ENCODE peak calls at places on chromosomes 16 and 17, in seven cellular contexts. One of them, this sample, is unnamed.

GRCh38 chr17:64214950-64215349 is 48.1 kb downstream of the TEX2 start:
- DNase-seq in GM23338: no peak
- DNase-seq in NCI-H345: no peak
- DNase-seq in T-cell: no peak
- DNase-seq in A549: no peak
- DNase-seq in foreskin fibroblast: no peak
- DNase-seq in activated naive CD4-positive, alpha-beta T cell treated with anti-CD3 and anti-CD28 coated beads, Interleukin-2, amount 10 ng/mL, durations not matched to agents 7 days and 5 days: no peak
- DNase-seq in this sample: no peak

GRCh38 chr16:89909777-89910716 is 8.6 kb upstream of the MC1R start:
- DNase-seq in activated naive CD4-positive, alpha-beta T cell treated with anti-CD3 and anti-CD28 coated beads, Interleukin-2, amount 10 ng/mL, durations not matched to agents 7 days and 5 days: peak
- DNase-seq in GM23338: peak
- DNase-seq in A549: peak
- DNase-seq in foreskin fibroblast: peak
- DNase-seq in T-cell: peak
- DNase-seq in NCI-H345: peak
- DNase-seq in this sample: peak

GRCh38 chr17:846901-847777 is 65.0 kb downstream of the MRM3 start:
- DNase-seq in T-cell: no peak
- DNase-seq in GM23338: no peak
- DNase-seq in A549: no peak
- DNase-seq in NCI-H345: no peak
- DNase-seq in foreskin fibroblast: no peak
- DNase-seq in activated naive CD4-positive, alpha-beta T cell treated with anti-CD3 and anti-CD28 coated beads, Interleukin-2, amount 10 ng/mL, durations not matched to agents 7 days and 5 days: no peak
- DNase-seq in this sample: no peak

GRCh38 chr17:81434079-81434478 is 38.8 kb downstream of the BAHCC1 start:
- DNase-seq in NCI-H345: no peak
- DNase-seq in activated naive CD4-positive, alpha-beta T cell treated with anti-CD3 and anti-CD28 coated beads, Interleukin-2, amount 10 ng/mL, durations not matched to agents 7 days and 5 days: no peak
- DNase-seq in GM23338: no peak
- DNase-seq in T-cell: no peak
- DNase-seq in A549: no peak
- DNase-seq in foreskin fibroblast: no peak
- DNase-seq in this sample: no peak

GRCh38 chr17:38430822-38431221 is 2.6 kb downstream of the ARHGAP23 start:
- DNase-seq in GM23338: no peak
- DNase-seq in T-cell: no peak
- DNase-seq in foreskin fibroblast: no peak
- DNase-seq in A549: no peak
- DNase-seq in activated naive CD4-positive, alpha-beta T cell treated with anti-CD3 and anti-CD28 coated beads, Interleukin-2, amount 10 ng/mL, durations not matched to agents 7 days and 5 days: no peak
- DNase-seq in NCI-H345: no peak
- DNase-seq in this sample: no peak

GRCh38 chr17:39410279-39410678 is 8.9 kb upstream of the FBXL20 start:
- DNase-seq in NCI-H345: no peak
- DNase-seq in foreskin fibroblast: no peak
- DNase-seq in GM23338: no peak
- DNase-seq in activated naive CD4-positive, alpha-beta T cell treated with anti-CD3 and anti-CD28 coated beads, Interleukin-2, amount 10 ng/mL, durations not matched to agents 7 days and 5 days: no peak
- DNase-seq in A549: no peak
- DNase-seq in T-cell: no peak
- DNase-seq in this sample: no peak

GRCh38 chr17:81463506-81463905 is 49.1 kb downstream of the ACTG1 start:
- DNase-seq in NCI-H345: no peak
- DNase-seq in activated naive CD4-positive, alpha-beta T cell treated with anti-CD3 and anti-CD28 coated beads, Interleukin-2, amount 10 ng/mL, durations not matched to agents 7 days and 5 days: no peak
- DNase-seq in A549: no peak
- DNase-seq in T-cell: no peak
- DNase-seq in foreskin fibroblast: no peak
- DNase-seq in GM23338: no peak
- DNase-seq in this sample: no peak

GRCh38 chr17:7173687-7174602 is 5.2 kb downstream of the ASGR1 start:
- DNase-seq in foreskin fibroblast: no peak
- DNase-seq in NCI-H345: no peak
- DNase-seq in A549: no peak
- DNase-seq in T-cell: peak
- DNase-seq in activated naive CD4-positive, alpha-beta T cell treated with anti-CD3 and anti-CD28 coated beads, Interleukin-2, amount 10 ng/mL, durations not matched to agents 7 days and 5 days: peak
- DNase-seq in GM23338: peak
- DNase-seq in this sample: no peak

GRCh38 chr16:50467943-50468748 is 80.0 kb upstream of the NKD1 start:
- DNase-seq in GM23338: peak
- DNase-seq in T-cell: no peak
- DNase-seq in activated naive CD4-positive, alpha-beta T cell treated with anti-CD3 and anti-CD28 coated beads, Interleukin-2, amount 10 ng/mL, durations not matched to agents 7 days and 5 days: peak
- DNase-seq in NCI-H345: peak
- DNase-seq in foreskin fibroblast: no peak
- DNase-seq in A549: no peak
- DNase-seq in this sample: no peak

GRCh38 chr16:75745823-75746222 is 19.5 kb upstream of the CPHXL start:
- DNase-seq in foreskin fibroblast: no peak
- DNase-seq in NCI-H345: no peak
- DNase-seq in GM23338: no peak
- DNase-seq in T-cell: no peak
- DNase-seq in A549: no peak
- DNase-seq in activated naive CD4-positive, alpha-beta T cell treated with anti-CD3 and anti-CD28 coated beads, Interleukin-2, amount 10 ng/mL, durations not matched to agents 7 days and 5 days: no peak
- DNase-seq in this sample: no peak

GRCh38 chr17:36602030-36602737 is 801 bp downstream of the MRM1 start:
- DNase-seq in foreskin fibroblast: no peak
- DNase-seq in NCI-H345: no peak
- DNase-seq in A549: no peak
- DNase-seq in GM23338: peak
- DNase-seq in activated naive CD4-positive, alpha-beta T cell treated with anti-CD3 and anti-CD28 coated beads, Interleukin-2, amount 10 ng/mL, durations not matched to agents 7 days and 5 days: peak
- DNase-seq in T-cell: no peak
- DNase-seq in this sample: peak

GRCh38 chr17:61234102-61234750 is 165.4 kb upstream of the TBX2 start:
- DNase-seq in NCI-H345: no peak
- DNase-seq in GM23338: no peak
- DNase-seq in activated naive CD4-positive, alpha-beta T cell treated with anti-CD3 and anti-CD28 coated beads, Interleukin-2, amount 10 ng/mL, durations not matched to agents 7 days and 5 days: no peak
- DNase-seq in A549: no peak
- DNase-seq in foreskin fibroblast: no peak
- DNase-seq in T-cell: no peak
- DNase-seq in this sample: peak

GRCh38 chr17:30567231-30568116 is 90.3 kb downstream of the GOSR1 start:
- DNase-seq in A549: no peak
- DNase-seq in foreskin fibroblast: no peak
- DNase-seq in GM23338: no peak
- DNase-seq in T-cell: no peak
- DNase-seq in NCI-H345: no peak
- DNase-seq in activated naive CD4-positive, alpha-beta T cell treated with anti-CD3 and anti-CD28 coated beads, Interleukin-2, amount 10 ng/mL, durations not matched to agents 7 days and 5 days: no peak
- DNase-seq in this sample: peak

GRCh38 chr17:28579526-28579925 is 2.8 kb upstream of the ALDOC start:
- DNase-seq in GM23338: no peak
- DNase-seq in A549: no peak
- DNase-seq in NCI-H345: no peak
- DNase-seq in T-cell: no peak
- DNase-seq in activated naive CD4-positive, alpha-beta T cell treated with anti-CD3 and anti-CD28 coated beads, Interleukin-2, amount 10 ng/mL, durations not matched to agents 7 days and 5 days: no peak
- DNase-seq in foreskin fibroblast: no peak
- DNase-seq in this sample: no peak

GRCh38 chr17:40777459-40777858 is 4.9 kb downstream of the KRT27 start:
- DNase-seq in GM23338: no peak
- DNase-seq in foreskin fibroblast: no peak
- DNase-seq in NCI-H345: peak
- DNase-seq in A549: no peak
- DNase-seq in T-cell: no peak
- DNase-seq in activated naive CD4-positive, alpha-beta T cell treated with anti-CD3 and anti-CD28 coated beads, Interleukin-2, amount 10 ng/mL, durations not matched to agents 7 days and 5 days: no peak
- DNase-seq in this sample: no peak

GRCh38 chr16:31476305-31477219 is 4.6 kb downstream of the TGFB1I1 start:
- DNase-seq in A549: no peak
- DNase-seq in NCI-H345: no peak
- DNase-seq in GM23338: peak
- DNase-seq in T-cell: peak
- DNase-seq in foreskin fibroblast: no peak
- DNase-seq in activated naive CD4-positive, alpha-beta T cell treated with anti-CD3 and anti-CD28 coated beads, Interleukin-2, amount 10 ng/mL, durations not matched to agents 7 days and 5 days: peak
- DNase-seq in this sample: no peak

This sample was measured in SJCRH30.